ENCODE peak calls at places on chromosome 7, in six cellular contexts. W, E, H, A, N and Y are unnamed samples.

GRCh38 chr7:106064329-106064728 is 47.8 kb downstream of the SYPL1 start:
- DNase-seq in W (no peak), E (no peak), H (no peak), A (no peak), N (no peak), Y (no peak)

GRCh38 chr7:124171068-124171467 is 138.2 kb upstream of the TMEM229A start:
- DNase-seq in W (peak), E (no peak), H (no peak), A (no peak), N (peak), Y (no peak)

GRCh38 chr7:93147358-93147757 is 827 bp downstream of the SAMD9L start:
- DNase-seq in W (peak), E (peak), H (peak), A (peak), N (no peak), Y (peak)

GRCh38 chr7:43781726-43782607 is 23.5 kb downstream of the BLVRA start:
- DNase-seq in W (no peak), E (no peak), H (no peak), A (no peak), N (no peak), Y (peak)

GRCh38 chr7:37971491-37971890 is 51.1 kb downstream of the EPDR1 start:
- DNase-seq in W (no peak), E (no peak), H (no peak), A (no peak), N (no peak), Y (peak)

GRCh38 chr7:94511763-94512162 is 2.2 kb downstream of the CASD1 start:
- DNase-seq in W (no peak), E (no peak), H (no peak), A (no peak), N (no peak), Y (peak)

GRCh38 chr7:133530682-133531081 is 277.8 kb downstream of the EXOC4 start:
- DNase-seq in W (no peak), E (no peak), H (no peak), A (no peak), N (no peak), Y (peak)

GRCh38 chr7:27939893-27940292 is 199.9 kb downstream of the TAX1BP1 start:
- DNase-seq in W (no peak), E (no peak), H (no peak), A (no peak), N (no peak), Y (no peak)

GRCh38 chr7:158843775-158844174 is 12.6 kb upstream of the DYNC2I1 start:
- DNase-seq in W (no peak), E (no peak), H (no peak), A (no peak), N (no peak), Y (no peak)

GRCh38 chr7:134946260-134946659 is 40.0 kb upstream of the AGBL3 start:
- DNase-seq in W (no peak), E (no peak), H (no peak), A (no peak), N (no peak), Y (peak)

GRCh38 chr7:95327356-95327755 is 3.0 kb upstream of the PON1 start:
- DNase-seq in W (no peak), E (no peak), H (no peak), A (no peak), N (no peak), Y (peak)

GRCh38 chr7:29808075-29808786 is 1.9 kb downstream of the WIPF3 start:
- DNase-seq in W (peak), E (no peak), H (no peak), A (no peak), N (no peak), Y (no peak)

GRCh38 chr7:70694909-70695803 is 436.8 kb upstream of the GALNT17 start:
- DNase-seq in W (no peak), E (no peak), H (no peak), A (peak), N (peak), Y (peak)

GRCh38 chr7:114107522-114107921 is 188.7 kb upstream of the PPP1R3A start:
- DNase-seq in W (no peak), E (no peak), H (no peak), A (no peak), N (no peak), Y (peak)

GRCh38 chr7:155345490-155345889 is 47.8 kb downstream of the INSIG1 start:
- DNase-seq in W (no peak), E (no peak), H (no peak), A (no peak), N (no peak), Y (no peak)

GRCh38 chr7:43721193-43721806 is 8.0 kb downstream of the COA1 start:
- DNase-seq in W (peak), E (no peak), H (no peak), A (no peak), N (peak), Y (peak)

GRCh38 chr7:73909051-73909941 is 48.3 kb downstream of the TMEM270 start:
- DNase-seq in W (peak), E (no peak), H (no peak), A (no peak), N (no peak), Y (no peak)

GRCh38 chr7:158479680-158480025 is 108.0 kb downstream of the PTPRN2 start:
- DNase-seq in W (no peak), E (no peak), H (no peak), A (no peak), N (no peak), Y (no peak)

GRCh38 chr7:31958216-31958615 is 112.0 kb downstream of the PDE1C start:
- DNase-seq in W (no peak), E (no peak), H (no peak), A (no peak), N (no peak), Y (peak)

GRCh38 chr7:100472854-100473499 is 6.0 kb downstream of the TSC22D4 start:
- DNase-seq in W (peak), E (no peak), H (peak), A (no peak), N (no peak), Y (peak)

GRCh38 chr7:23469961-23470250 is 385 bp downstream of the IGF2BP3 start:
- DNase-seq in W (peak), E (no peak), H (no peak), A (no peak), N (peak), Y (peak)

GRCh38 chr7:44379366-44380178 is 54.2 kb upstream of the CAMK2B start:
- DNase-seq in W (no peak), E (no peak), H (no peak), A (no peak), N (no peak), Y (peak)

GRCh38 chr7:2185715-2186114 is 47.0 kb downstream of the MAD1L1 start:
- DNase-seq in W (no peak), E (no peak), H (no peak), A (no peak), N (no peak), Y (no peak)

GRCh38 chr7:117072620-117073118 is 119.4 kb downstream of the ST7 start:
- DNase-seq in W (peak), E (no peak), H (peak), A (peak), N (peak), Y (peak)

GRCh38 chr7:148773344-148773743 is 74.6 kb downstream of the CUL1 start:
- DNase-seq in W (peak), E (no peak), H (no peak), A (no peak), N (no peak), Y (no peak)

GRCh38 chr7:23347682-23348180 is 48.6 kb downstream of the MALSU1 start:
- DNase-seq in W (peak), E (no peak), H (no peak), A (no peak), N (no peak), Y (peak)

GRCh38 chr7:41164440-41164839 is 538.5 kb downstream of the INHBA start:
- DNase-seq in W (no peak), E (no peak), H (no peak), A (no peak), N (no peak), Y (no peak)

GRCh38 chr7:15828881-15829280 is 142.4 kb upstream of the MEOX2 start:
- DNase-seq in W (no peak), E (no peak), H (no peak), A (no peak), N (no peak), Y (no peak)

GRCh38 chr7:148535227-148535626 is 55.3 kb upstream of the C7orf33 start:
- DNase-seq in W (peak), E (peak), H (no peak), A (peak), N (no peak), Y (peak)

GRCh38 chr7:128672927-128673517 is 930 bp downstream of the GARIN1A start:
- DNase-seq in W (peak), E (peak), H (no peak), A (no peak), N (peak), Y (peak)

GRCh38 chr7:1400351-1400750 is 58.9 kb downstream of the MICALL2 start:
- DNase-seq in W (no peak), E (no peak), H (no peak), A (no peak), N (peak), Y (no peak)

GRCh38 chr7:50287121-50287520 is 17.4 kb upstream of the IKZF1 start:
- DNase-seq in W (no peak), E (no peak), H (no peak), A (no peak), N (no peak), Y (no peak)

GRCh38 chr7:129828989-129829676 is 123.6 kb downstream of the UBE2H start:
- DNase-seq in W (peak), E (no peak), H (no peak), A (no peak), N (peak), Y (no peak)

GRCh38 chr7:19773361-19773760 is at the start of gene TMEM196:
- DNase-seq in W (no peak), E (no peak), H (no peak), A (no peak), N (peak), Y (no peak)

GRCh38 chr7:30430300-30430699 is 48.3 kb downstream of the NOD1 start:
- DNase-seq in W (peak), E (no peak), H (no peak), A (peak), N (no peak), Y (no peak)

GRCh38 chr7:118195837-118196474 is 12.0 kb downstream of the LSM8 start:
- DNase-seq in W (peak), E (peak), H (no peak), A (peak), N (peak), Y (peak)

GRCh38 chr7:120951826-120952225 is 1.2 kb downstream of the ING3 start:
- DNase-seq in W (no peak), E (no peak), H (no peak), A (no peak), N (peak), Y (no peak)

GRCh38 chr7:106604303-106604918 is 56.5 kb downstream of the CCDC71L start:
- DNase-seq in W (peak), E (no peak), H (no peak), A (no peak), N (no peak), Y (no peak)